ENCODE peak calls at places on chromosomes 13 and 19, in five cellular contexts. B is SK-N-SH, J is A549, H is tibial nerve, C is GM12878. D is an unnamed sample. For H3K4me1, the result is how much of the 10 kb centered on the place peaks cover.

GRCh38 chr13:30308548-30308947 is 1.2 kb upstream of the KATNAL1 start:
- DNase-seq in B (no peak), J (no peak), H (no peak), C (no peak), D (no peak)

GRCh38 chr19:49056101-49056901 is 1.2 kb downstream of the CGB7 start:
- DNase-seq in B (peak), J (peak), H (peak), C (no peak), D (no peak)

GRCh38 chr19:12899891-12900518 is 9.0 kb downstream of the GCDH start:
- DNase-seq in B (no peak), J (no peak), H (no peak), C (peak), D (no peak)

GRCh38 chr13:44796597-44797517 is 192.4 kb downstream of the NUFIP1 start:
- DNase-seq in B (no peak), J (no peak), H (no peak), C (no peak), D (no peak)

GRCh38 chr19:18932216-18932841 is 8.7 kb downstream of the HOMER3 start:
- DNase-seq in B (peak), J (peak), H (peak), C (no peak), D (peak)

GRCh38 chr19:55146078-55146647 is 2.8 kb downstream of the TNNT1 start:
- DNase-seq in B (peak), J (peak), H (no peak), C (no peak), D (no peak)

GRCh38 chr13:97239943-97240788 is 18.0 kb downstream of the MBNL2 start:
- DNase-seq in B (no peak), J (no peak), H (no peak), C (no peak), D (no peak)

GRCh38 chr13:41061914-41062837 is 867 bp downstream of the WBP4 start:
- DNase-seq in B (no peak), J (peak), H (no peak), C (no peak), D (no peak)

GRCh38 chr19:11264452-11265176 is 2.3 kb upstream of the DOCK6 start:
- DNase-seq in B (no peak), J (no peak), H (no peak), C (peak), D (peak)

GRCh38 chr19:50803633-50804419 is 13.6 kb downstream of the ACP4 start:
- DNase-seq in B (peak), J (no peak), H (no peak), C (no peak), D (no peak)

GRCh38 chr19:16627194-16627927 is 643 bp downstream of the MED26 start:
- DNase-seq in B (peak), J (peak), H (no peak), C (no peak), D (peak)

GRCh38 chr13:94305033-94305432 is 174.4 kb downstream of the DCT start:
- DNase-seq in B (no peak), J (no peak), H (no peak), C (no peak), D (no peak)

GRCh38 chr13:101695870-101696516 is 243.5 kb downstream of the ITGBL1 start:
- DNase-seq in B (no peak), J (no peak), H (peak), C (no peak), D (no peak)

GRCh38 chr13:86692291-86692690 is 893.1 kb upstream of the SLITRK6 start:
- DNase-seq in B (no peak), J (no peak), H (no peak), C (no peak), D (no peak)
- TF ChIP-seq EP300 in B (no peak), J (no peak), H (no peak), C (no peak), D (no peak)

GRCh38 chr13:107301724-107302374 is 733.9 kb upstream of the ARGLU1 start:
- DNase-seq in B (no peak), J (no peak), H (no peak), C (no peak), D (no peak)
- TF ChIP-seq CTCF in B (peak), J (no peak), H (no peak), C (no peak), D (no peak)

GRCh38 chr19:34273121-34273845 is 18.9 kb downstream of the GARRE1 start:
- DNase-seq in B (no peak), J (no peak), H (no peak), C (no peak), D (no peak)

GRCh38 chr19:34274284-34274826 is 20.0 kb downstream of the GARRE1 start:
- DNase-seq in B (no peak), J (no peak), H (no peak), C (no peak), D (no peak)

GRCh38 chr19:34269489-34269888 is 15.1 kb downstream of the GARRE1 start:
- DNase-seq in B (no peak), J (no peak), H (no peak), C (no peak), D (no peak)

GRCh38 chr19:34269081-34269480 is 14.7 kb downstream of the GARRE1 start:
- DNase-seq in B (no peak), J (no peak), H (no peak), C (no peak), D (no peak)

DNA sequence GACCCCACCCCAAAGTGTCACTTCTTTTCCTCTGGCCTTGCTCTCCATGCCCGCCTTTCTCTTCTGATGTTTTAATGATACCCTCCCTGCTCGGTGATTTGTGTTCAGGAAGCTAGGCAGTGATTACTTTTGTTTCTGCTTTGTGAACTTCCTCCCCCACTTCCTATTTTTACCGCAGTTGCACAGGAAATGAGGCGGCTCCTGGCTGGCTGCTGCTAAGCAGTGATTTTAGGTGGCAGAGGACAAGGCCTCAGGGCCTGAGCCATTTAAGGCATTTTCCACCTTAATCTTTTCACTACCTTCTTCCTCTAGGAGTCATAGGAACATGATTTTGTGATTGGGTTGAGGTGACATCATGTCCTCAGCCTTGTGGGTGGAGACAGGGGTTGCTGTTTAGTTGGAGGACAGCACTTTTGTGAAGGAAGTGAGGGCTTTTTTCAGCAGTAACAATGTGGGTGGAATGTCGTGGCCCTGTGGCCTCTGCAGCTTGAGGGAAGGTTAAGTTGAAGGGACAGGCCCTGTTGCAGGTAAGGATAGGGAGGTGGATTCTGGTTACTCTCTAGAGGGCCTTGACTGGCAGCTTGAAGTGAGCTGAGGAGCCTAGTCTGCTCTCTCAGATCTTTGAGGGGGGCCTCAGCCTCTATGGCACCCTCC is 15.7 kb downstream of the GARRE1 start:
- DNase-seq in B (no peak), J (no peak), H (no peak), C (peak), D (peak)
- H3K4me1 ChIP-seq in B (under half), J (under half), H (under half), C (under half), D (under half)

GRCh38 chr13:67230243-67230773 is at the start of gene PCDH9:
- DNase-seq in B (peak), J (peak), H (peak), C (peak), D (peak)
- TF ChIP-seq EP300 in B (peak), J (no peak), H (peak), C (no peak), D (no peak)

GRCh38 chr13:34515201-34515600 is 426.9 kb upstream of the NBEA start:
- DNase-seq in B (no peak), J (no peak), H (no peak), C (no peak), D (no peak)
- TF ChIP-seq CTCF in B (no peak), J (no peak), H (no peak), C (no peak), D (no peak)

GRCh38 chr19:3907626-3908265 is 25.1 kb upstream of the NMRK2 start:
- DNase-seq in B (no peak), J (no peak), H (no peak), C (no peak), D (no peak)
- H3K4me1 ChIP-seq in B (under half), J (under half), H (under half), C (under half), D (under half)